ENCODE peak calls at places on chromosomes 12 and 14, in eight cellular contexts. E, Z, R, W, S, D, X and P are unnamed samples.

GRCh38 chr14:104054222-104054905 is 31.1 kb upstream of the ASPG start:
- DNase-seq in E (no peak), Z (no peak), R (no peak), W (no peak), S (no peak), D (no peak), X (no peak), P (no peak)

GRCh38 chr14:64411001-64411400 is 22.8 kb downstream of the MTHFD1 start:
- DNase-seq in E (no peak), Z (no peak), R (no peak), W (no peak), S (no peak), D (no peak), X (no peak), P (no peak)

GRCh38 chr12:121795029-121795977 is 1.8 kb upstream of the RHOF start:
- DNase-seq in E (peak), Z (peak), R (peak), W (peak), S (peak), D (peak), X (peak), P (peak)

GRCh38 chr12:70837026-70837425 is 83.5 kb downstream of the PTPRR start:
- DNase-seq in E (no peak), Z (no peak), R (no peak), W (no peak), S (no peak), D (no peak), X (no peak), P (no peak)

GRCh38 chr12:88185988-88186387 is 43.9 kb downstream of the TMTC3 start:
- DNase-seq in E (no peak), Z (no peak), R (no peak), W (peak), S (no peak), D (peak), X (no peak), P (peak)

GRCh38 chr12:76020281-76020680 is 11.3 kb downstream of the PHLDA1 start:
- DNase-seq in E (no peak), Z (peak), R (peak), W (peak), S (peak), D (no peak), X (no peak), P (peak)

GRCh38 chr12:29681370-29681769 is 102.4 kb downstream of the TMTC1 start:
- DNase-seq in E (no peak), Z (no peak), R (no peak), W (no peak), S (no peak), D (no peak), X (no peak), P (no peak)

GRCh38 chr14:37411079-37411735 is 183.8 kb downstream of the FOXA1 start:
- DNase-seq in E (no peak), Z (no peak), R (no peak), W (no peak), S (no peak), D (no peak), X (no peak), P (no peak)

GRCh38 chr12:98227162-98227561 is 288.2 kb upstream of the TMPO start:
- DNase-seq in E (no peak), Z (no peak), R (no peak), W (no peak), S (no peak), D (no peak), X (no peak), P (peak)

GRCh38 chr12:57893460-57894353 is 47.2 kb upstream of the CTDSP2 start:
- DNase-seq in E (peak), Z (no peak), R (no peak), W (peak), S (no peak), D (no peak), X (peak), P (peak)

GRCh38 chr12:5040368-5040767 is 3.3 kb upstream of the KCNA5 start:
- DNase-seq in E (no peak), Z (no peak), R (no peak), W (no peak), S (no peak), D (no peak), X (no peak), P (no peak)